ENCODE peak calls at places on chromosomes 4 and X, in four cellular contexts. One of them, this sample, is unnamed.

GRCh38 chr4:144649646-144650045 is 3.7 kb downstream of the HHIP start:
- DNase-seq in GM12878: no peak
- DNase-seq in K562: no peak
- DNase-seq in HepG2: no peak
- DNase-seq in this sample: no peak

GRCh38 chrX:37871626-37872302 is 24.4 kb upstream of the DYNLT3 start:
- DNase-seq in GM12878: no peak
- DNase-seq in K562: peak
- DNase-seq in HepG2: no peak
- DNase-seq in this sample: no peak

GRCh38 chr4:137540356-137540755 is 8.1 kb upstream of the PCDH18 start:
- DNase-seq in GM12878: no peak
- DNase-seq in K562: peak
- DNase-seq in HepG2: no peak
- DNase-seq in this sample: no peak

GRCh38 chr4:128386761-128387599 is 99.4 kb upstream of the PGRMC2 start:
- DNase-seq in GM12878: no peak
- DNase-seq in K562: peak
- DNase-seq in HepG2: no peak
- DNase-seq in this sample: no peak

GRCh38 chr4:21652508-21653108 is 296.0 kb downstream of the KCNIP4 start:
- DNase-seq in GM12878: no peak
- DNase-seq in K562: no peak
- DNase-seq in HepG2: no peak
- DNase-seq in this sample: no peak

GRCh38 chrX:155956099-155956498 is 41.4 kb upstream of the IL9R start:
- DNase-seq in GM12878: no peak
- DNase-seq in K562: no peak
- DNase-seq in HepG2: no peak
- DNase-seq in this sample: no peak

GRCh38 chr4:117987464-117987863 is 46.8 kb upstream of the NDST3 start:
- DNase-seq in GM12878: no peak
- DNase-seq in K562: no peak
- DNase-seq in HepG2: no peak
- DNase-seq in this sample: no peak

GRCh38 chr4:139619644-139620043 is 46.0 kb upstream of the MGST2 start:
- DNase-seq in GM12878: no peak
- DNase-seq in K562: no peak
- DNase-seq in HepG2: peak
- DNase-seq in this sample: no peak

GRCh38 chr4:144178414-144178813 is 37.9 kb upstream of the GYPA start:
- DNase-seq in GM12878: no peak
- DNase-seq in K562: no peak
- DNase-seq in HepG2: no peak
- DNase-seq in this sample: no peak

GRCh38 chr4:8164687-8165086 is 6.1 kb upstream of the ABLIM2 start:
- DNase-seq in GM12878: no peak
- DNase-seq in K562: no peak
- DNase-seq in HepG2: no peak
- DNase-seq in this sample: no peak

GRCh38 chrX:17590892-17591740 is 146.2 kb upstream of the SCML1 start:
- DNase-seq in GM12878: no peak
- DNase-seq in K562: peak
- DNase-seq in HepG2: peak
- DNase-seq in this sample: peak

GRCh38 chr4:183266386-183266785 is 53.7 kb downstream of the CLDN22 start:
- DNase-seq in GM12878: no peak
- DNase-seq in K562: no peak
- DNase-seq in HepG2: no peak
- DNase-seq in this sample: no peak

GRCh38 chrX:19886375-19886774 is 1.0 kb downstream of the SH3KBP1 start:
- DNase-seq in GM12878: no peak
- DNase-seq in K562: no peak
- DNase-seq in HepG2: peak
- DNase-seq in this sample: no peak

GRCh38 chr4:11765849-11766453 is 337.3 kb upstream of the HS3ST1 start:
- DNase-seq in GM12878: no peak
- DNase-seq in K562: peak
- DNase-seq in HepG2: peak
- DNase-seq in this sample: peak

GRCh38 chrX:43505759-43506158 is 150.3 kb upstream of the MAOA start:
- DNase-seq in GM12878: no peak
- DNase-seq in K562: no peak
- DNase-seq in HepG2: no peak
- DNase-seq in this sample: no peak

GRCh38 chrX:47316276-47317025 is 53.9 kb upstream of the ZNF157 start:
- DNase-seq in GM12878: no peak
- DNase-seq in K562: no peak
- DNase-seq in HepG2: no peak
- DNase-seq in this sample: peak

GRCh38 chr4:55386073-55386472 is 9.7 kb upstream of the TMEM165 start:
- DNase-seq in GM12878: no peak
- DNase-seq in K562: peak
- DNase-seq in HepG2: peak
- DNase-seq in this sample: no peak

GRCh38 chrX:46306103-46306502 is 239.1 kb downstream of the ZNF674 start:
- DNase-seq in GM12878: no peak
- DNase-seq in K562: no peak
- DNase-seq in HepG2: no peak
- DNase-seq in this sample: no peak

GRCh38 chr4:109811707-109812106 is 3.9 kb upstream of the GAR1 start:
- DNase-seq in GM12878: no peak
- DNase-seq in K562: no peak
- DNase-seq in HepG2: no peak
- DNase-seq in this sample: no peak

GRCh38 chr4:146245899-146246298 is 31.6 kb downstream of the REELD1 start:
- DNase-seq in GM12878: no peak
- DNase-seq in K562: no peak
- DNase-seq in HepG2: no peak
- DNase-seq in this sample: no peak

GRCh38 chr4:26619784-26620183 is 35.9 kb downstream of the TBC1D19 start:
- DNase-seq in GM12878: no peak
- DNase-seq in K562: no peak
- DNase-seq in HepG2: no peak
- DNase-seq in this sample: no peak

GRCh38 chr4:2923678-2924173 is 39.5 kb downstream of the NOP14 start:
- DNase-seq in GM12878: no peak
- DNase-seq in K562: no peak
- DNase-seq in HepG2: no peak
- DNase-seq in this sample: no peak

GRCh38 chr4:85707591-85707990 is 232.6 kb downstream of the ARHGAP24 start:
- DNase-seq in GM12878: peak
- DNase-seq in K562: no peak
- DNase-seq in HepG2: no peak
- DNase-seq in this sample: no peak

GRCh38 chr4:2244947-2245786 is 3.2 kb upstream of the HAUS3 start:
- DNase-seq in GM12878: no peak
- DNase-seq in K562: no peak
- DNase-seq in HepG2: peak
- DNase-seq in this sample: peak

GRCh38 chrX:64447207-64447606 is 52.0 kb upstream of the MTMR8 start:
- DNase-seq in GM12878: no peak
- DNase-seq in K562: no peak
- DNase-seq in HepG2: no peak
- DNase-seq in this sample: no peak

GRCh38 chr4:153556441-153556815 is 90.3 kb downstream of the TMEM131L start:
- DNase-seq in GM12878: no peak
- DNase-seq in K562: no peak
- DNase-seq in HepG2: no peak
- DNase-seq in this sample: no peak

GRCh38 chrX:13515181-13515930 is 54.0 kb upstream of the EGFL6 start:
- DNase-seq in GM12878: no peak
- DNase-seq in K562: no peak
- DNase-seq in HepG2: no peak
- DNase-seq in this sample: no peak

GRCh38 chr4:97911236-97911906 is 231.9 kb downstream of the STPG2 start:
- DNase-seq in GM12878: no peak
- DNase-seq in K562: no peak
- DNase-seq in HepG2: no peak
- DNase-seq in this sample: peak

GRCh38 chr4:181957088-181957487 is 286.1 kb upstream of the TENM3 start:
- DNase-seq in GM12878: no peak
- DNase-seq in K562: no peak
- DNase-seq in HepG2: no peak
- DNase-seq in this sample: no peak

DNA sequence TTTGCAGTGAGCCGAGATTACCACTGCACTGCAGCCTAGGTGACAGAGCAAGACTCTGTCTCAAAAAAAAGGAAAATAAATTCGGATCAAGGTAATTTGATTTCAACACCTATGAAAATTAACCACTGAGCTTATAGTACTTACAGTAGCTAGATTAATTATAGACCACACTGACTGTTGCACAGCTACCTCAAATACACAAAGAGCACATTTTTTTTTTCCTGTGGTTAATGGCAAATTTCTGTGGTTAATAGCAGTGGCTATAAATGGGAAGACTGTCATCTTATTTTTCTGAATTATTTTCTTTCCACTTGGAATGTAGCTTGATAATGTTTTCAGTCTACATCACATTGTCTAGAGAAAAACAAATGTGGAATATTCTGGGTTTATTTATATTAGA is 1661.7 kb upstream of the PCDH7 start:
- DNase-seq in GM12878: no peak
- DNase-seq in K562: no peak
- DNase-seq in HepG2: no peak
- DNase-seq in this sample: no peak
- TF ChIP-seq ETV6 in GM12878: no peak
- TF ChIP-seq ETV6 in K562: no peak
- TF ChIP-seq ETV6 in HepG2: no peak
- TF ChIP-seq ETV6 in this sample: no peak

GRCh38 chr4:80209302-80209701 is 12.0 kb downstream of the PRDM8 start:
- DNase-seq in GM12878: no peak
- DNase-seq in K562: no peak
- DNase-seq in HepG2: no peak
- DNase-seq in this sample: no peak
- TF ChIP-seq ETV6 in GM12878: no peak
- TF ChIP-seq ETV6 in K562: no peak
- TF ChIP-seq ETV6 in HepG2: no peak
- TF ChIP-seq ETV6 in this sample: no peak

DNA sequence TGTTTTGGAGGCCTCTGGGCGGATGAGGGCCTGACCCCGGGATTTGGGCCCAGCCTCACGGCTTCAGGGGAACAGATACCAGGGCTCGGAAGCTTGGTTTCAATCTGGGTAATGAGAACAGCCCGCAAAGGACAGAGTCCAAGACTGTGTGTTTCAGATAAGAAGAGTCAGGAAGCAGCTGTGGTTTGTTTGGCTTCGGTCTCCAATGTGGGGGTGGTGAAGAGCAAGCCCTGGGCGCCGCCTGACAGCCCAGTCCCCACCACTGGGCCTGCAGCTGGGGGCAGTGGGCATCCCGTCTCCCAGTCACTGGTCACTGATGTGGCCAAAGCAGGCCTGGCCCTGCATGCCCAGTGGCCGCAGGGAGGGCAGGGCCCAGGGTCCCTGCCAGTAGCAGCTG is 9.1 kb downstream of the WFS1 start:
- DNase-seq in GM12878: peak
- DNase-seq in K562: peak
- DNase-seq in HepG2: peak
- DNase-seq in this sample: no peak
- TF ChIP-seq ETV6 in GM12878: no peak
- TF ChIP-seq ETV6 in K562: no peak
- TF ChIP-seq ETV6 in HepG2: no peak
- TF ChIP-seq ETV6 in this sample: no peak

GRCh38 chrX:132958086-132958703 is at the start of gene HS6ST2:
- DNase-seq in GM12878: no peak
- DNase-seq in K562: no peak
- DNase-seq in HepG2: no peak
- DNase-seq in this sample: peak
- TF ChIP-seq ETV6 in GM12878: no peak
- TF ChIP-seq ETV6 in K562: no peak
- TF ChIP-seq ETV6 in HepG2: no peak
- TF ChIP-seq ETV6 in this sample: no peak

GRCh38 chr4:79864470-79865190 is 208.4 kb downstream of the ANTXR2 start:
- DNase-seq in GM12878: no peak
- DNase-seq in K562: no peak
- DNase-seq in HepG2: no peak
- DNase-seq in this sample: no peak
- TF ChIP-seq ETV6 in GM12878: no peak
- TF ChIP-seq ETV6 in K562: no peak
- TF ChIP-seq ETV6 in HepG2: no peak
- TF ChIP-seq ETV6 in this sample: no peak

GRCh38 chrX:39953879-39954278 is 143.9 kb downstream of the BCOR start:
- DNase-seq in GM12878: no peak
- DNase-seq in K562: peak
- DNase-seq in HepG2: peak
- DNase-seq in this sample: no peak

GRCh38 chrX:39957816-39958561 is 139.8 kb downstream of the BCOR start:
- DNase-seq in GM12878: no peak
- DNase-seq in K562: no peak
- DNase-seq in HepG2: no peak
- DNase-seq in this sample: no peak

GRCh38 chrX:39958850-39959249 is 138.9 kb downstream of the BCOR start:
- DNase-seq in GM12878: no peak
- DNase-seq in K562: no peak
- DNase-seq in HepG2: no peak
- DNase-seq in this sample: no peak

GRCh38 chrX:39955621-39956020 is 142.1 kb downstream of the BCOR start:
- DNase-seq in GM12878: no peak
- DNase-seq in K562: no peak
- DNase-seq in HepG2: no peak
- DNase-seq in this sample: no peak

GRCh38 chrX:39956803-39957394 is 140.9 kb downstream of the BCOR start:
- DNase-seq in GM12878: no peak
- DNase-seq in K562: no peak
- DNase-seq in HepG2: peak
- DNase-seq in this sample: no peak
- TF ChIP-seq ETV6 in GM12878: no peak
- TF ChIP-seq ETV6 in K562: no peak
- TF ChIP-seq ETV6 in HepG2: no peak
- TF ChIP-seq ETV6 in this sample: no peak

GRCh38 chrX:134566506-134566905 is 91.8 kb downstream of the PLAC1 start:
- DNase-seq in GM12878: no peak
- DNase-seq in K562: no peak
- DNase-seq in HepG2: no peak
- DNase-seq in this sample: no peak

GRCh38 chrX:134558133-134558532 is 98.2 kb downstream of the HPRT1 start:
- DNase-seq in GM12878: no peak
- DNase-seq in K562: no peak
- DNase-seq in HepG2: no peak
- DNase-seq in this sample: no peak

GRCh38 chrX:134562002-134562401 is 96.3 kb downstream of the PLAC1 start:
- DNase-seq in GM12878: no peak
- DNase-seq in K562: no peak
- DNase-seq in HepG2: no peak
- DNase-seq in this sample: no peak
- TF ChIP-seq ETV6 in GM12878: no peak
- TF ChIP-seq ETV6 in K562: no peak
- TF ChIP-seq ETV6 in HepG2: no peak
- TF ChIP-seq ETV6 in this sample: no peak

GRCh38 chr4:5370286-5370685 is 319.0 kb downstream of the STK32B start:
- DNase-seq in GM12878: no peak
- DNase-seq in K562: no peak
- DNase-seq in HepG2: no peak
- DNase-seq in this sample: no peak
- TF ChIP-seq ETV6 in GM12878: no peak
- TF ChIP-seq ETV6 in K562: no peak
- TF ChIP-seq ETV6 in HepG2: no peak
- TF ChIP-seq ETV6 in this sample: no peak